ENCODE peak calls at places on chromosome 16, in seven cellular contexts. S is AG04449, V is fibroblast of mammary gland, I is bronchial epithelial cell, D is mammary epithelial cell, B is K562, E is OCI-LY7. C is an unnamed sample.
A peak's percentile ranks its signal among the peaks of the same experiment; 100 is the strongest.

GRCh38 chr16:67199808-67200198 is 872 bp downstream of the ELMO3 start:
- DNase-seq in S (no peak), V (no peak), I (no peak), D (no peak), B (no peak), E (no peak), C (no peak)

GRCh38 chr16:53433930-53434435 is 288 bp upstream of the RBL2 start:
- DNase-seq in S (no peak), V (peak; percentile 75), I (peak; percentile 53), D (no peak), B (no peak), E (peak; percentile 85), C (no peak)

GRCh38 chr16:88478115-88478514 is 25.0 kb downstream of the ZFPM1 start:
- DNase-seq in S (no peak), V (no peak), I (no peak), D (no peak), B (no peak), E (peak; percentile 59), C (no peak)

GRCh38 chr16:77063617-77064016 is 127.4 kb upstream of the MON1B start:
- DNase-seq in S (no peak), V (no peak), I (no peak), D (no peak), B (no peak), E (no peak), C (no peak)

GRCh38 chr16:66468321-66468965 is 41.3 kb downstream of the BEAN1 start:
- DNase-seq in S (no peak), V (no peak), I (no peak), D (no peak), B (no peak), E (no peak), C (no peak)

GRCh38 chr16:53561101-53561888 is 58.3 kb upstream of the AKTIP start:
- DNase-seq in S (no peak), V (no peak), I (no peak), D (no peak), B (no peak), E (no peak), C (no peak)

GRCh38 chr16:77738706-77739105 is 16.4 kb downstream of the NUDT7 start:
- DNase-seq in S (no peak), V (no peak), I (peak; percentile 93), D (peak; percentile 95), B (no peak), E (no peak), C (no peak)

GRCh38 chr16:12208341-12209035 is 232.0 kb downstream of the SNX29 start:
- DNase-seq in S (no peak), V (peak; percentile 52), I (peak; percentile 53), D (peak; percentile 16), B (no peak), E (no peak), C (no peak)

GRCh38 chr16:89324056-89325010 is 106.8 kb downstream of the ZNF778 start:
- DNase-seq in S (no peak), V (peak; percentile 99), I (no peak), D (no peak), B (no peak), E (no peak), C (no peak)

GRCh38 chr16:3137267-3137666 is 2.4 kb downstream of the ZNF213 start:
- DNase-seq in S (no peak), V (no peak), I (no peak), D (no peak), B (no peak), E (no peak), C (no peak)

GRCh38 chr16:57383276-57384247 is 11.3 kb downstream of the CX3CL1 start:
- DNase-seq in S (no peak), V (peak; percentile 34), I (no peak), D (no peak), B (no peak), E (no peak), C (no peak)

GRCh38 chr16:69315486-69316311 is 4.5 kb downstream of the VPS4A start:
- DNase-seq in S (no peak), V (no peak), I (no peak), D (no peak), B (no peak), E (no peak), C (no peak)

GRCh38 chr16:17411263-17411662 is 59.5 kb downstream of the XYLT1 start:
- DNase-seq in S (no peak), V (no peak), I (no peak), D (no peak), B (no peak), E (no peak), C (no peak)

GRCh38 chr16:88815901-88816589 is 4.3 kb upstream of the APRT start:
- DNase-seq in S (no peak), V (no peak), I (no peak), D (no peak), B (no peak), E (peak; percentile 71), C (no peak)

GRCh38 chr16:1453316-1453715 is 9.0 kb upstream of the CCDC154 start:
- DNase-seq in S (no peak), V (no peak), I (no peak), D (no peak), B (no peak), E (no peak), C (no peak)

GRCh38 chr16:25018972-25019617 is 3.9 kb upstream of the ARHGAP17 start:
- DNase-seq in S (no peak), V (no peak), I (no peak), D (no peak), B (no peak), E (peak; percentile 89), C (no peak)

GRCh38 chr16:81823111-81823510 is 44.0 kb downstream of the PLCG2 start:
- DNase-seq in S (no peak), V (no peak), I (no peak), D (no peak), B (no peak), E (peak; percentile 91), C (no peak)

GRCh38 chr16:65202461-65202860 is 80.6 kb upstream of the CDH11 start:
- DNase-seq in S (no peak), V (peak; percentile 76), I (peak; percentile 85), D (no peak), B (no peak), E (no peak), C (no peak)

GRCh38 chr16:89924298-89924924 is 1.3 kb downstream of the TUBB3 start:
- DNase-seq in S (no peak), V (peak; percentile 32), I (no peak), D (peak; percentile 19), B (peak; percentile 46), E (peak; percentile 91), C (no peak)

GRCh38 chr16:8647721-8648318 is 26.3 kb downstream of the METTL22 start:
- DNase-seq in S (no peak), V (no peak), I (no peak), D (no peak), B (no peak), E (no peak), C (no peak)

GRCh38 chr16:14291941-14292825 is 221.1 kb downstream of the MRTFB start:
- DNase-seq in S (no peak), V (no peak), I (no peak), D (no peak), B (no peak), E (no peak), C (no peak)

GRCh38 chr16:85631230-85631629 is 18.1 kb downstream of the GSE1 start:
- DNase-seq in S (no peak), V (no peak), I (no peak), D (no peak), B (no peak), E (no peak), C (no peak)

GRCh38 chr16:85632709-85633437 is 19.8 kb downstream of the GSE1 start:
- DNase-seq in S (no peak), V (no peak), I (no peak), D (no peak), B (no peak), E (no peak), C (no peak)

GRCh38 chr16:85633888-85634287 is 20.8 kb downstream of the GSE1 start:
- DNase-seq in S (no peak), V (no peak), I (no peak), D (no peak), B (no peak), E (no peak), C (no peak)

GRCh38 chr16:85633438-85633743 is 20.3 kb downstream of the GSE1 start:
- DNase-seq in S (no peak), V (no peak), I (no peak), D (no peak), B (no peak), E (no peak), C (no peak)

GRCh38 chr16:85631802-85632393 is 18.8 kb downstream of the GSE1 start:
- DNase-seq in S (no peak), V (no peak), I (no peak), D (no peak), B (no peak), E (no peak), C (no peak)
- TF ChIP-seq CTCF in S (no peak), V (no peak), I (peak; percentile 11), D (no peak), B (no peak), E (peak; percentile 59), C (peak; percentile 36)

GRCh38 chr16:259226-259625 is 16.5 kb downstream of the RGS11 start:
- DNase-seq in S (no peak), V (no peak), I (no peak), D (no peak), B (no peak), E (no peak), C (no peak)

GRCh38 chr16:262121-262745 is 13.5 kb downstream of the RGS11 start:
- DNase-seq in S (no peak), V (no peak), I (no peak), D (no peak), B (no peak), E (no peak), C (no peak)

GRCh38 chr16:261031-261691 is 14.6 kb downstream of the RGS11 start:
- DNase-seq in S (no peak), V (no peak), I (no peak), D (no peak), B (no peak), E (no peak), C (no peak)

GRCh38 chr16:259814-260253 is 15.9 kb downstream of the RGS11 start:
- DNase-seq in S (no peak), V (no peak), I (no peak), D (no peak), B (no peak), E (no peak), C (no peak)

DNA sequence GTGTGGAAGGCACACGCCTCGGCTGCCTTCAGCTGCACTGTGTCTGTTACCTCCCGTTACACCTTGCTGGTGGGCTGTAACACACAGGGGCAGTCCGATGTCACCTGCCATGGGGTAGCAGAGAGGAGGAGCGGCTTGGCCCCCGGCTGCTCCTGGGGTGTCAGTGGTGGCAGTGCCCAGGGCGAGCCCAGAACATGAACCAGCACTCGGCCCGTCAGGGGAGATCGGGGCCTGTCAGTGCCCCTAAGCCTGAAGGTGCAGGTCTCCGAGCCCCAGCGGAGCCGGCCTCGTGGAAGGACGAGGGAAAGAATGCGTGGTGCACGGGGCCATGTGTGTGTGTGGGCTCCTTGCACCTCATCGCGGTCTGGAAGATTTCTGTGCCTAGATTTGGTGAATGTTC is 15.4 kb downstream of the RGS11 start:
- DNase-seq in S (no peak), V (no peak), I (no peak), D (no peak), B (no peak), E (no peak), C (no peak)
- H3K4me3 ChIP-seq in S (no peak overlapping the region), V (no peak overlapping the region), I (no peak overlapping the region), D (no peak overlapping the region), B (no peak overlapping the region), E (no peak overlapping the region), C (no peak overlapping the region)

GRCh38 chr16:50066482-50067289 is 916 bp downstream of the HEATR3 start:
- DNase-seq in S (no peak), V (no peak), I (no peak), D (no peak), B (no peak), E (peak; percentile 4), C (no peak)
- TF ChIP-seq CTCF in S (peak; percentile 2), V (no peak), I (peak; percentile 10), D (no peak), B (no peak), E (no peak), C (no peak)

GRCh38 chr16:31134091-31134571 is 1.4 kb downstream of the PRSS8 start:
- DNase-seq in S (no peak), V (peak; percentile 16), I (peak; percentile 61), D (peak; percentile 43), B (no peak), E (no peak), C (no peak)
- H3K4me3 ChIP-seq in S (no peak overlapping the region), V (no peak overlapping the region), I (peak overlapping the region; percentile 79), D (peak overlapping the region; percentile 66), B (no peak overlapping the region), E (no peak overlapping the region), C (no peak overlapping the region)

C was measured in retinal pigment epithelial cell.